ENCODE peak calls at places on chromosome 19, in ten cellular contexts. Q is fibroblast of mammary gland, I is choroid plexus epithelial cell, K is heart right ventricle, N is neural progenitor cell, D is PC-9, P is fibroblast of lung, S is esophagus squamous epithelium, B is psoas muscle, C is astrocyte of the spinal cord. L is an unnamed sample.

GRCh38 chr19:58129284-58129683 is 21.3 kb downstream of the ZNF329 start:
- DNase-seq in C (no peak), S (no peak), B (no peak), Q (no peak), P (no peak), K (no peak), I (no peak), D (no peak), N (no peak), L (no peak)

GRCh38 chr19:7830272-7830771 is 304 bp downstream of the EVI5L start:
- DNase-seq in D (no peak), S (no peak), I (no peak), P (no peak), C (no peak), K (peak; percentile 28), B (peak; percentile 68), Q (no peak), N (no peak), L (no peak)

GRCh38 chr19:35347930-35348298 is 212 bp downstream of the FFAR1 start:
- DNase-seq in B (no peak), C (no peak), N (no peak), I (no peak), S (no peak), D (no peak), P (no peak), Q (no peak), K (no peak), L (no peak)

GRCh38 chr19:42191855-42192254 is 25.6 kb downstream of the DEDD2 start:
- DNase-seq in Q (peak; percentile 93), P (peak; percentile 70), B (no peak), D (peak; percentile 98), C (peak; percentile 17), I (peak; percentile 58), N (no peak), S (no peak), K (no peak), L (no peak)

GRCh38 chr19:32662186-32662585 is 12.8 kb downstream of the ANKRD27 start:
- DNase-seq in K (no peak), C (peak; percentile 49), N (no peak), I (peak; percentile 69), D (no peak), P (peak; percentile 52), B (peak; percentile 45), Q (peak; percentile 75), S (no peak), L (no peak)

GRCh38 chr19:30020189-30020588 is 78.2 kb downstream of the URI1 start:
- DNase-seq in N (no peak), K (no peak), P (no peak), B (no peak), I (no peak), D (no peak), S (no peak), C (no peak), Q (no peak), L (no peak)

GRCh38 chr19:16001481-16002312 is 52.9 kb downstream of the OR10H4 start:
- DNase-seq in D (no peak), B (no peak), I (peak; percentile 91), S (no peak), C (peak; percentile 45), Q (peak; percentile 72), N (no peak), K (no peak), P (peak; percentile 21), L (no peak)

GRCh38 chr19:15443325-15443724 is 6.4 kb downstream of the WIZ start:
- DNase-seq in N (no peak), S (no peak), Q (no peak), C (no peak), I (no peak), P (no peak), B (peak; percentile 48), D (peak; percentile 32), K (no peak), L (no peak)

GRCh38 chr19:45643927-45644771 is 5.0 kb upstream of the EML2 start:
- DNase-seq in D (no peak), K (no peak), B (no peak), Q (no peak), I (no peak), S (no peak), N (no peak), P (no peak), C (no peak), L (no peak)

GRCh38 chr19:656751-657559 is 6.1 kb downstream of the RNF126 start:
- DNase-seq in N (no peak), K (no peak), C (no peak), Q (no peak), B (no peak), I (no peak), P (no peak), D (no peak), S (no peak), L (no peak)

GRCh38 chr19:41175825-41176734 is 16.9 kb upstream of the CYP2S1 start:
- DNase-seq in C (peak; percentile 69), D (peak; percentile 95), S (no peak), I (peak; percentile 88), Q (peak; percentile 59), P (peak; percentile 83), N (peak; percentile 67), K (no peak), B (no peak), L (peak; percentile 50)

GRCh38 chr19:18772620-18773587 is 18.2 kb downstream of the COMP start:
- DNase-seq in Q (no peak), I (no peak), K (no peak), C (no peak), D (no peak), P (no peak), N (no peak), B (peak; percentile 52), S (no peak), L (no peak)
- TF ChIP-seq CTCF in Q (no peak), I (no peak), K (no peak), C (no peak), D (no peak), P (no peak), N (no peak), B (no peak), S (no peak), L (no peak)

GRCh38 chr19:49147923-49148682 is 7.1 kb downstream of the HRC start:
- DNase-seq in D (no peak), S (no peak), Q (no peak), B (no peak), P (no peak), K (peak; percentile 73), N (no peak), I (no peak), C (no peak), L (no peak)

GRCh38 chr19:49148784-49149651 is 6.2 kb downstream of the HRC start:
- DNase-seq in P (peak; percentile 83), K (peak; percentile 99), S (no peak), Q (peak; percentile 79), C (peak; percentile 89), N (peak; percentile 100), B (peak; percentile 97), D (peak; percentile 95), I (peak; percentile 96), L (peak; percentile 73)

GRCh38 chr19:49142866-49143335 is 12.3 kb downstream of the HRC start:
- DNase-seq in B (peak; percentile 93), S (no peak), P (peak; percentile 91), Q (peak; percentile 86), N (peak; percentile 98), I (peak; percentile 93), K (peak; percentile 95), C (peak; percentile 90), D (peak; percentile 67), L (peak; percentile 75)

GRCh38 chr19:49149652-49150105 is 5.5 kb downstream of the HRC start:
- DNase-seq in K (peak; percentile 81), B (peak; percentile 87), Q (peak; percentile 84), D (peak; percentile 70), S (no peak), I (peak; percentile 92), N (peak; percentile 92), P (peak; percentile 82), C (peak; percentile 88), L (peak; percentile 74)

GRCh38 chr19:49145485-49146407 is 9.4 kb downstream of the HRC start:
- DNase-seq in D (no peak), P (peak; percentile 75), B (peak; percentile 90), Q (peak; percentile 73), N (peak; percentile 98), K (peak; percentile 77), S (no peak), I (peak; percentile 86), C (peak; percentile 75), L (no peak)
- H3K4me3 ChIP-seq in D (no peak overlapping the region), P (peak overlapping the region; percentile 44), B (peak overlapping the region; percentile 43), Q (peak overlapping the region; percentile 35), N (peak overlapping the region; percentile 38), K (peak overlapping the region; percentile 32), S (no peak overlapping the region), I (peak overlapping the region; percentile 54), C (peak overlapping the region; percentile 12), L (peak overlapping the region; percentile 14)

GRCh38 chr19:23758187-23759074 is at the start of gene ZNF681:
- DNase-seq in C (peak; percentile 91), D (peak; percentile 86), P (peak; percentile 92), I (peak; percentile 96), N (peak; percentile 93), Q (peak; percentile 89), S (peak; percentile 58), B (peak; percentile 90), K (peak; percentile 93), L (peak; percentile 74)
- TF ChIP-seq CTCF in C (no peak), D (no peak), P (no peak), I (peak; percentile 7), N (no peak), Q (no peak), S (peak; percentile 36), B (no peak), K (no peak), L (no peak)

GRCh38 chr19:1774999-1775772 is 21.9 kb downstream of the ONECUT3 start:
- DNase-seq in P (no peak), Q (peak; percentile 22), K (no peak), I (peak; percentile 22), B (no peak), D (no peak), C (no peak), S (no peak), N (no peak), L (no peak)
- H3K4me3 ChIP-seq in P (no peak overlapping the region), Q (no peak overlapping the region), K (no peak overlapping the region), I (no peak overlapping the region), B (no peak overlapping the region), D (no peak overlapping the region), C (no peak overlapping the region), S (no peak overlapping the region), N (no peak overlapping the region), L (no peak overlapping the region)

DNA sequence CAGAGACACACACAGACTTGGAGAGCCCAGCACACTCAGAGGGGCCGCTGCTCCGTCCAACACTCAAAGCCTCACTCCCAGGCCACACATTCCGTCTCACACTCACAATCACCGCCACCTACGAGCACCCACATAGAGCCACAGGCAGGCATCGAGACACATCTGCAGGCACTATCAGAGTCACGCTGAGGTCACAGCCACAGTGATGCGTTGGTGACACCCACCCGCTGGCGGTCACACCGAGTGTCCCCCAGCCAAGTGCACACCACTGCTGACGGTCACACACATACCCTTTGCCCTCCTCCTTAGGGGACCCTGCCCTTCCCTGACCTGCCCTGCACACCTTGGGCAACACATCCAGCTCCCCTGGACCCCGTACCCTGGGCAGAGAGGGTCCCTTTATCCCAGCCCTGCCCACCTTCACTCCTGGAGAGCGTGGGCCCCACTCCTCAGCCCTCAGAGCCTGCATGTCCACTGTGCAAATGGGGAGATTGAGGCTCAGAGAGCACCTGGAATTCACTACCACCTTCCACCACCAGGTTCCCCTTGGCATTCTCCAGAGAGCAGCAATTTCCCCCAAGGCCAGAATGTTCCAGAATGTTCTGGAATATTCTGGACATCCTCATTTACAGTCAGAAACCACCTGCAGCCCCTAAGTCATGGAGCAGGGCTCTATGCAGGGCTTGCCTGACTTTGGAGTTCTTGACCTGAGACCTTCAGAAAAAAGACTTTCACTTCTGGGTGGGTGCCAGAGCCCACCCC is 5.4 kb downstream of the FUT5 start:
- DNase-seq in N (no peak), K (no peak), D (no peak), P (no peak), B (no peak), S (no peak), I (no peak), Q (no peak), C (no peak), L (no peak)
- TF ChIP-seq CTCF in N (no peak), K (no peak), D (no peak), P (no peak), B (no peak), S (no peak), I (peak; percentile 32), Q (no peak), C (peak; percentile 9), L (peak; percentile 35)

L was measured in astrocyte of the cerebellum.